ENCODE peak calls at places on chromosomes 7 and 10, in six cellular contexts. P is iPS DF 6.9, O is PC-3, E is spleen, F is transverse colon, W is cardiac muscle cell. C is an unnamed sample. For H3K36me3, the result is how much of the 10 kb centered on the place peaks cover.

GRCh38 chr10:420154-421121 is 269.0 kb downstream of the DIP2C start:
- DNase-seq in P (no peak), O (no peak), E (peak), F (no peak), W (no peak), C (no peak)

GRCh38 chr7:158818325-158819213 is 10.7 kb downstream of the ESYT2 start:
- DNase-seq in P (no peak), O (peak), E (peak), F (peak), W (peak), C (peak)

GRCh38 chr10:70587045-70587658 is 15.4 kb downstream of the PRF1 start:
- DNase-seq in P (no peak), O (no peak), E (no peak), F (no peak), W (no peak), C (no peak)

GRCh38 chr7:130371059-130371458 is 9.2 kb upstream of the CPA1 start:
- DNase-seq in P (no peak), O (no peak), E (no peak), F (peak), W (peak), C (peak)

GRCh38 chr10:3099291-3100092 is 32.1 kb downstream of the PFKP start:
- DNase-seq in P (no peak), O (no peak), E (no peak), F (no peak), W (peak), C (no peak)

GRCh38 chr10:110708776-110709443 is 64.8 kb downstream of the RBM20 start:
- DNase-seq in P (no peak), O (no peak), E (no peak), F (no peak), W (no peak), C (no peak)

GRCh38 chr7:149707448-149707886 is 65.9 kb downstream of the ZNF467 start:
- DNase-seq in P (no peak), O (peak), E (no peak), F (no peak), W (peak), C (no peak)

GRCh38 chr10:43700306-43700705 is 51.6 kb upstream of the ZNF32 start:
- DNase-seq in P (no peak), O (no peak), E (no peak), F (no peak), W (peak), C (no peak)

GRCh38 chr10:102399217-102400021 is 3.9 kb downstream of the NFKB2 start:
- DNase-seq in P (no peak), O (peak), E (peak), F (peak), W (peak), C (peak)

GRCh38 chr7:143436539-143436938 is 6.7 kb upstream of the TAS2R60 start:
- DNase-seq in P (no peak), O (no peak), E (no peak), F (no peak), W (no peak), C (no peak)

GRCh38 chr10:129477051-129477450 is 10.0 kb downstream of the MGMT start:
- DNase-seq in P (no peak), O (no peak), E (no peak), F (no peak), W (no peak), C (no peak)

GRCh38 chr7:76310102-76310957 is 7.9 kb downstream of the HSPB1 start:
- DNase-seq in P (no peak), O (no peak), E (no peak), F (peak), W (no peak), C (no peak)

GRCh38 chr10:75350791-75351190 is 50.8 kb downstream of the ZNF503 start:
- DNase-seq in P (no peak), O (peak), E (no peak), F (no peak), W (peak), C (no peak)

GRCh38 chr7:117322741-117323584 is at the start of gene WNT2:
- DNase-seq in P (no peak), O (no peak), E (no peak), F (no peak), W (peak), C (no peak)

GRCh38 chr10:101235766-101236165 is 6.5 kb upstream of the LBX1 start:
- DNase-seq in P (no peak), O (no peak), E (no peak), F (no peak), W (no peak), C (no peak)

GRCh38 chr10:110356628-110357245 is 52.0 kb upstream of the SMNDC1 start:
- DNase-seq in P (no peak), O (peak), E (peak), F (peak), W (peak), C (no peak)

GRCh38 chr7:74207586-74207985 is 2.2 kb upstream of the LAT2 start:
- DNase-seq in P (no peak), O (no peak), E (peak), F (no peak), W (no peak), C (no peak)

GRCh38 chr10:62620491-62620890 is 184.0 kb upstream of the ADO start:
- DNase-seq in P (no peak), O (no peak), E (no peak), F (no peak), W (no peak), C (no peak)

GRCh38 chr10:1404236-1404952 is 332.9 kb downstream of the ADARB2 start:
- DNase-seq in P (no peak), O (no peak), E (peak), F (no peak), W (no peak), C (no peak)

GRCh38 chr7:45686441-45687184 is 112.4 kb downstream of the ADCY1 start:
- DNase-seq in P (no peak), O (no peak), E (peak), F (no peak), W (no peak), C (peak)

GRCh38 chr10:27020243-27020642 is 80.1 kb downstream of the ANKRD26 start:
- DNase-seq in P (no peak), O (no peak), E (no peak), F (no peak), W (peak), C (no peak)

GRCh38 chr7:2099036-2099957 is 133.4 kb downstream of the MAD1L1 start:
- DNase-seq in P (no peak), O (no peak), E (peak), F (no peak), W (peak), C (no peak)

GRCh38 chr7:46288010-46288409 is 366.9 kb upstream of the IGFBP3 start:
- DNase-seq in P (no peak), O (no peak), E (no peak), F (no peak), W (no peak), C (no peak)

GRCh38 chr10:11724938-11725776 is 17.0 kb upstream of the ECHDC3 start:
- DNase-seq in P (no peak), O (peak), E (peak), F (no peak), W (peak), C (no peak)

GRCh38 chr7:27186450-27187157 is 1.6 kb upstream of the HOXA11 start:
- DNase-seq in P (no peak), O (no peak), E (peak), F (no peak), W (no peak), C (no peak)

GRCh38 chr7:158018971-158019645 is 568.5 kb downstream of the PTPRN2 start:
- DNase-seq in P (no peak), O (no peak), E (peak), F (no peak), W (no peak), C (no peak)

GRCh38 chr10:99841746-99842145 is 59.3 kb downstream of the ABCC2 start:
- DNase-seq in P (no peak), O (no peak), E (no peak), F (no peak), W (no peak), C (no peak)

GRCh38 chr7:155652156-155653124 is 8.0 kb downstream of the RBM33 start:
- DNase-seq in P (no peak), O (peak), E (no peak), F (no peak), W (no peak), C (no peak)

GRCh38 chr10:1061930-1062769 is 6.0 kb downstream of the WDR37 start:
- DNase-seq in P (no peak), O (no peak), E (no peak), F (no peak), W (peak), C (no peak)

GRCh38 chr7:7554647-7555575 is 11.8 kb upstream of the MIOS start:
- DNase-seq in P (no peak), O (no peak), E (no peak), F (no peak), W (no peak), C (no peak)

GRCh38 chr10:28721318-28721717 is 44.0 kb downstream of the BAMBI start:
- DNase-seq in P (no peak), O (no peak), E (no peak), F (no peak), W (no peak), C (no peak)

GRCh38 chr10:28716748-28717147 is 39.4 kb downstream of the BAMBI start:
- DNase-seq in P (no peak), O (no peak), E (no peak), F (no peak), W (no peak), C (no peak)

GRCh38 chr10:28717659-28718201 is 40.4 kb downstream of the BAMBI start:
- DNase-seq in P (no peak), O (no peak), E (no peak), F (no peak), W (no peak), C (no peak)

GRCh38 chr10:28719789-28720436 is 42.6 kb downstream of the BAMBI start:
- DNase-seq in P (no peak), O (peak), E (no peak), F (no peak), W (peak), C (no peak)

GRCh38 chr10:28722065-28722803 is 44.9 kb downstream of the BAMBI start:
- DNase-seq in P (no peak), O (peak), E (peak), F (peak), W (peak), C (no peak)
- H3K4me3 ChIP-seq in P (peak), O (peak), E (no peak), F (no peak), W (peak), C (no peak)

DNA sequence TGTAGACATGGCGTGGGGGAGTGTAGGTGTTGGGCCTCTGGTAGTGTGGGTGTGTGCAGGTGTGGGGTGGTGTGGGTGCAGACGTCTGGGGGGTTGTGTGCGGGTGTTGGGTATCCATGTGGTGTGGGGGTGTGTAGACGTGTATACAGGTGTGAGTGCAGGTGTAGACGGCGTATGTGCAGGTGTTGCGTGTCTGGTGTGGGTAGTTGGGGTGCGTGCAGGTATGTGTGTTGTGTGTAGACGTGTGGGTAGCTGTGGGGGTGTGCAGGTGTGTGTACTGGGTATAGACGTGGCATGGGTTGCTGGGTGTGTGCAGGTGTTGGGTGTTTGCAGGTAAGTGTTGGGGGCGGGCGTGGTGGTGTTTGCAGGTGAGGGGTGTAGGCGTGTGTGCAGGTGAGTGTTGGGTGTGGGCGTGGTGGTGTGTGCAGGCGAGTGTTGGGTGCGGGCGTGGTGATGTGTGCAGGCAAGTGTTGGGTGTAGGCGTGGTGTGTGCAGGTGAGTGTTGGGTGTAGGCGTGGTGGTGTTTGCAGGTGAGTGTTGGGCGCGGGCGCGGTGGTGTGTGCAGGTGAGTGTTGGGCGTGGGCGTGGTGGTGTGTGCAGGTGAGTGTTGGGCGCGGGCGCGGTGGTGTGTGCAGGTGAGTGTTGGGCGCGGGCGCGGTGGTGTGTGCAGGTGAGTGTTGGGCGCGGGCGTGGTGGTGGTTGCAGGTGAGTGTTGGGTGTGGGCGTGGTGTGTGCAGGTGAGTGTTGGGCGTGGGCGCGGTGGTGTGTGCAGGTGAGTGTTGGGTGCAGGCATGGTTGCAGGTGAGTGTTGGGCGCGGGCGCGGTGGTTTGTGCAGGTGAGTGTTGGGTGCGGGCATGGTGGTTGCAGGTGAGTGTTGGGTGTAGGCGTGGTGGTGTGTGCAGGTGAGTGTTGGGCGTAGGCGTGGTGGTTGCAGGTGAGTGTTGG is 16.6 kb downstream of the GET4 start:
- DNase-seq in P (no peak), O (no peak), E (peak), F (no peak), W (no peak), C (no peak)
- H3K36me3 ChIP-seq in P (half or more), O (under half), E (half or more), F (under half), W (under half), C (under half)

DNA sequence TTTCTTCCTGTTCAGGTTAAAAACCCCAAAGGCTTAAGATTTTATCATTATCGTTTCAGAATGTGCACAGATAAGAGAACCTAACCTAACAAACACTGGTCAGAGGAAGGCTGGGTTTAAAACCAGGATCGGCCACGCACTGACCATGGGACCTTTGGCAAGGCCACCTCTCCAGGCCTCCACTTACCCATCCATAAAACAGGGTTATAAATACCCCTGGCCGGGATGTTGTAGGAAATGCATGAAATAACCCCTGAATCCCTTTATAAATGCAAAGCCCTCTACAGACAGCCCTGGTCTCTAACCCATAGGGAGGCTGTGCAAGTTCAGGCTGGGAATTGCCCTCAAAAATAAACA is 418 bp downstream of the DEPP1 start:
- DNase-seq in P (no peak), O (no peak), E (peak), F (peak), W (no peak), C (no peak)
- H3K27ac ChIP-seq in P (no peak), O (peak), E (peak), F (peak), W (peak), C (peak)

GRCh38 chr10:6207658-6208057 is 4.9 kb downstream of the PFKFB3 start:
- DNase-seq in P (no peak), O (no peak), E (no peak), F (no peak), W (no peak), C (no peak)
- H3K4me3 ChIP-seq in P (no peak), O (no peak), E (no peak), F (no peak), W (no peak), C (no peak)

GRCh38 chr7:100803398-100804161 is 23.7 kb downstream of the EPHB4 start:
- DNase-seq in P (no peak), O (peak), E (peak), F (peak), W (peak), C (peak)
- H3K36me3 ChIP-seq in P (under half), O (under half), E (under half), F (under half), W (under half), C (under half)

DNA sequence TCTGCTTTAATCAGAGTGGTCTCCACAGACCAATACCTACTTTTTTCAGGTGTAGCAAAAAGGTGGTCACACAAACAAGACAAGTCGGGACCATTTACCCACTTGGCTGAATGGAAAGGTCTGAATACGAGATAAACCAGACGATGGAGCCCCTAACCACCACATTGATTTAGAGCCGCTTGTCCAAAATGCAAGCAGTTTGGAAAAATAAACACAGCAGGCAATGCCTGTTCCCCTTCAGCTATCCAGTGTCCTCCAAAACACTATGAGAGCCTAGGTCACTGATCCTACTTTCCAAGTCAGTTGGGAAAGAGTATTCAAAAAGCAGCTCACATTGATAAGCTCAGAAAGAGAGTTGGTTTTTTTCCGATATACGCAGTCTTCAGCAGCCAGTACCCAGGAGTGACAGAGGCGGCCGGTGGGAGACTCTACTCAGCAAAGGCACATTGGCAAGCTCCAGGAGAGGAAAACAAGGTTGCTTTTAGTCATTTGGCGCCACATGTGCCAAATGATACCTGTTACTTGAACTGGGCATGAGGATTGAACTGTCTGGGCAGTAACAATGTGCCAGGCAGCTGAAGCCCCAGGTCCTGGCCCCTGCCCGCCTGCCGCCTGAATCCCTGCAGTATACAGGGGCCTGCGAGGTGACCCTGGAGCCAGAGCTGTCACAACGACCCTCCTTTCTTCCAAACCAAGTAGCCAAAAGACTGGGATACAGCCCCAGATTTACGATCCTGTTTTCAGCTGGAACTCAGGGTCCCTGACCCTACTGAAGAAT is 109.9 kb downstream of the PIP4K2A start:
- DNase-seq in P (no peak), O (no peak), E (no peak), F (no peak), W (no peak), C (no peak)
- H3K27ac ChIP-seq in P (no peak), O (no peak), E (peak), F (peak), W (peak), C (no peak)

GRCh38 chr7:55336540-55336939 is 28.6 kb upstream of the LANCL2 start:
- DNase-seq in P (no peak), O (no peak), E (no peak), F (no peak), W (no peak), C (no peak)

GRCh38 chr7:55335786-55336185 is 29.4 kb upstream of the LANCL2 start:
- DNase-seq in P (no peak), O (no peak), E (no peak), F (no peak), W (no peak), C (no peak)

GRCh38 chr7:55339033-55339995 is 25.8 kb upstream of the LANCL2 start:
- DNase-seq in P (no peak), O (no peak), E (no peak), F (no peak), W (no peak), C (no peak)

DNA sequence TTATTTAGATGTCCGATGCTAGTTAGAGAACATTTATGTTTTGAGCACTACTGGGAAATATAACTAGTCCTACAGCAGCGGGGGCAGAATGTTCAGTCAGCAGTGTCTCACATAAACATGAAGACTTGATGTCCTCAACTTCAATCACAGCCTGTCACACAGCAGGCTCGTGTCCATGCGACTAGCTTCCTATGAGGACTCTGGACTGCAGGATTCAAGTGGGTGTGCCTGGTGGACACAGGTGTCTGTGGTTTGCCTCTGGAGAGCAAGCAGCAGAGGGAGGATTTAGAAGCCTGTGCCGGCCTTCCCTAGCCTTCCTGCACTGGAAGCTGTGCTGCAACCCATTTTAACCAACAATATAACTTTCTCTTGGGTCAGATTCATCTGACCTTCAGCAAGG is 30.0 kb upstream of the LANCL2 start:
- DNase-seq in P (no peak), O (no peak), E (no peak), F (no peak), W (no peak), C (no peak)
- H3K4me3 ChIP-seq in P (no peak), O (no peak), E (no peak), F (no peak), W (no peak), C (no peak)

DNA sequence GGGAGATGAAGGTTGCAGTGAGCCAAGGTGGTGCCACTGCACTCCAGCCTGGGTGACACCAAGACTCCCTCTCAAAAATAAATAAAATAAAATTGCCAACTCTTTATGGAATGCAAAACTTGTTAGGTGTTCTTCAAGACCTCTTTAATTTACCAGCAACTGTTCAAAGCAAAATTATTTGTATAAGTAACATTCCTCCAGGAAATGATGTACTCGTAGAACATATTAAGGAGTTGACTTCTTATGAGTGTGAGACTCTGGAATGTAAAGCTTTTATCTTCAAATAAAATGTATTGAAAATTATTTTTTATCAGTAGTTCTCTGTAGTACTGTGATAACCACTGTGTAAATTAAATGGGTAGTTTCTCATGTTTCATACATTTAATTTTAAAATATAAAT is 94.4 kb downstream of the CYP51A1 start:
- DNase-seq in P (no peak), O (no peak), E (no peak), F (no peak), W (no peak), C (no peak)
- H3K36me3 ChIP-seq in P (under half), O (under half), E (half or more), F (under half), W (under half), C (under half)

GRCh38 chr10:125060038-125060437 is 100.3 kb downstream of the CTBP2 start:
- DNase-seq in P (no peak), O (no peak), E (no peak), F (no peak), W (peak), C (no peak)
- H3K27ac ChIP-seq in P (no peak), O (no peak), E (peak), F (peak), W (peak), C (peak)

C was measured in lung.